ENCODE peak calls at places on chromosomes 6 and 20, in ten cellular contexts. T, Q, S, W, M, N, Z, U, G and I are unnamed samples.

GRCh38 chr6:132270745-132271414 is 130.4 kb downstream of the MOXD1 start:
- DNase-seq in M (peak), S (no peak), T (no peak), Z (no peak), U (no peak), N (no peak), Q (no peak), W (no peak), G (no peak), I (no peak)

GRCh38 chr6:33183071-33183683 is 9.1 kb downstream of the COL11A2 start:
- DNase-seq in N (no peak), U (no peak), S (no peak), W (no peak), Z (no peak), T (no peak), Q (no peak), M (no peak), G (no peak), I (no peak)

GRCh38 chr6:83792846-83793245 is 60.3 kb upstream of the RIPPLY2 start:
- DNase-seq in U (no peak), W (no peak), Q (no peak), N (no peak), S (no peak), G (no peak), T (no peak), Z (no peak), M (no peak), I (no peak)

GRCh38 chr6:10719386-10720228 is 3.3 kb upstream of the TMEM14C start:
- DNase-seq in Q (no peak), M (peak), W (peak), G (no peak), U (no peak), T (no peak), N (no peak), Z (peak), S (no peak), I (no peak)

GRCh38 chr6:157630463-157631080 is 192.5 kb upstream of the SNX9 start:
- DNase-seq in M (no peak), Q (no peak), U (no peak), T (no peak), S (no peak), N (no peak), Z (no peak), W (no peak), G (no peak), I (no peak)

GRCh38 chr20:57224641-57225138 is 41.8 kb downstream of the BMP7 start:
- DNase-seq in W (no peak), N (no peak), Z (no peak), M (no peak), T (peak), G (no peak), U (no peak), S (no peak), Q (no peak), I (no peak)

GRCh38 chr20:50874758-50875665 is 56.2 kb downstream of the ADNP start:
- DNase-seq in W (no peak), U (peak), G (no peak), Z (no peak), M (no peak), N (no peak), Q (no peak), T (peak), S (no peak), I (no peak)

GRCh38 chr20:44040202-44040915 is 125.7 kb downstream of the TOX2 start:
- DNase-seq in G (no peak), N (no peak), W (no peak), U (no peak), S (no peak), M (no peak), T (no peak), Z (no peak), Q (no peak), I (no peak)

GRCh38 chr6:22737331-22737730 is 168.0 kb downstream of the HDGFL1 start:
- DNase-seq in M (peak), S (no peak), U (peak), W (peak), Q (no peak), G (peak), Z (peak), N (peak), T (peak), I (peak)

GRCh38 chr20:8254911-8255582 is 123.0 kb downstream of the PLCB1 start:
- DNase-seq in G (no peak), N (peak), M (no peak), Q (no peak), S (peak), U (no peak), W (no peak), T (no peak), Z (no peak), I (no peak)

GRCh38 chr6:128848169-128848935 is 34.6 kb upstream of the LAMA2 start:
- DNase-seq in W (no peak), S (no peak), G (no peak), N (no peak), Q (no peak), Z (no peak), U (no peak), T (no peak), M (no peak), I (peak)

GRCh38 chr20:63377256-63378114 is 16.3 kb upstream of the CHRNA4 start:
- DNase-seq in T (peak), U (peak), M (no peak), G (no peak), Z (no peak), W (no peak), S (no peak), N (no peak), Q (no peak), I (no peak)

GRCh38 chr6:87808005-87808757 is 106.1 kb upstream of the AKIRIN2 start:
- DNase-seq in G (no peak), N (peak), W (no peak), T (no peak), Q (no peak), S (peak), M (peak), U (no peak), Z (no peak), I (peak)

GRCh38 chr6:155936551-155936950 is 480.9 kb upstream of the NOX3 start:
- DNase-seq in Q (no peak), N (no peak), W (no peak), G (no peak), S (no peak), U (no peak), T (no peak), Z (no peak), M (peak), I (no peak)

GRCh38 chr6:83226517-83226916 is 33.4 kb downstream of the RWDD2A start:
- DNase-seq in G (no peak), Z (no peak), T (no peak), S (no peak), N (peak), W (no peak), M (no peak), U (no peak), Q (no peak), I (no peak)

GRCh38 chr6:100554228-100554627 is 89.5 kb upstream of the SIM1 start:
- DNase-seq in Q (no peak), T (no peak), S (no peak), G (no peak), M (peak), N (no peak), U (peak), Z (no peak), W (no peak), I (no peak)

GRCh38 chr20:4083103-4083864 is 67.9 kb upstream of the RNF24 start:
- DNase-seq in T (peak), Q (no peak), M (no peak), Z (no peak), N (no peak), G (no peak), U (no peak), W (no peak), S (no peak), I (no peak)

GRCh38 chr6:17448165-17448564 is 54.8 kb downstream of the CAP2 start:
- DNase-seq in M (peak), N (peak), G (no peak), Q (no peak), S (no peak), Z (no peak), U (no peak), T (no peak), W (no peak), I (peak)

GRCh38 chr6:157091832-157092231 is 231.5 kb downstream of the TMEM242 start:
- DNase-seq in Z (no peak), G (no peak), M (no peak), Q (no peak), N (no peak), U (no peak), W (no peak), S (no peak), T (no peak), I (no peak)

GRCh38 chr20:57930328-57930727 is 220.5 kb upstream of the PMEPA1 start:
- DNase-seq in W (no peak), Q (no peak), N (no peak), T (no peak), M (no peak), U (no peak), Z (no peak), S (no peak), G (no peak), I (no peak)

GRCh38 chr6:18243302-18243893 is 20.9 kb downstream of the DEK start:
- DNase-seq in W (no peak), T (no peak), N (no peak), Q (no peak), G (no peak), U (no peak), Z (no peak), M (no peak), S (no peak), I (peak)

GRCh38 chr6:53624491-53624890 is 41.1 kb downstream of the KLHL31 start:
- DNase-seq in N (no peak), G (no peak), U (no peak), M (no peak), Q (no peak), T (no peak), S (no peak), W (no peak), Z (no peak), I (no peak)

GRCh38 chr6:107491059-107491609 is 1.2 kb downstream of the SOBP start:
- DNase-seq in Q (no peak), U (peak), Z (no peak), T (peak), G (peak), S (no peak), W (peak), M (no peak), N (peak), I (peak)

GRCh38 chr6:158586652-158587051 is 26.8 kb downstream of the TMEM181 start:
- DNase-seq in Z (no peak), S (no peak), U (no peak), M (no peak), N (no peak), Q (no peak), T (no peak), G (no peak), W (no peak), I (no peak)

GRCh38 chr20:8633366-8633765 is 435.5 kb upstream of the PLCB4 start:
- DNase-seq in T (no peak), G (no peak), U (no peak), N (peak), W (no peak), M (peak), S (no peak), Z (peak), Q (no peak), I (peak)

GRCh38 chr6:32973934-32974333 is 5.5 kb downstream of the BRD2 start:
- DNase-seq in T (no peak), N (peak), Q (no peak), G (no peak), W (no peak), U (no peak), M (peak), S (no peak), Z (peak), I (peak)

GRCh38 chr6:139336488-139336887 is 38.0 kb downstream of the CITED2 start:
- DNase-seq in Q (no peak), U (no peak), N (peak), Z (no peak), W (no peak), S (no peak), G (no peak), M (peak), T (no peak), I (peak)

GRCh38 chr6:106894978-106895702 is 79.4 kb downstream of the CD24 start:
- DNase-seq in Z (peak), G (no peak), U (no peak), S (no peak), M (peak), N (peak), T (no peak), W (no peak), Q (no peak), I (peak)

GRCh38 chr6:112150363-112150762 is 63.0 kb downstream of the FAM229B start:
- DNase-seq in T (peak), G (no peak), Z (no peak), M (no peak), Q (no peak), S (peak), W (no peak), N (peak), U (no peak), I (no peak)